ENCODE peak calls at places on chromosomes 13 and 19, in six cellular contexts. C, Z, S, N, G and Q are unnamed samples.

GRCh38 chr19:18562086-18562485 is 4.4 kb downstream of the KXD1 start:
- DNase-seq in C (no peak), Z (no peak), S (no peak), N (no peak), G (no peak), Q (no peak)

GRCh38 chr13:66152596-66152995 is 1077.5 kb downstream of the PCDH9 start:
- DNase-seq in C (no peak), Z (no peak), S (no peak), N (no peak), G (no peak), Q (no peak)

GRCh38 chr13:93180376-93180966 is 46.1 kb upstream of the GPC6 start:
- DNase-seq in C (no peak), Z (peak; percentile 13), S (no peak), N (no peak), G (peak; percentile 16), Q (no peak)

GRCh38 chr13:24161010-24161775 is 673 bp downstream of the SPATA13 start:
- DNase-seq in C (peak; percentile 82), Z (no peak), S (no peak), N (no peak), G (no peak), Q (peak; percentile 69)

GRCh38 chr13:109180905-109181425 is 551.6 kb downstream of the MYO16 start:
- DNase-seq in C (no peak), Z (peak; percentile 86), S (peak; percentile 86), N (no peak), G (peak; percentile 70), Q (no peak)

GRCh38 chr19:36819130-36819630 is 19.0 kb downstream of the ZNF790 start:
- DNase-seq in C (no peak), Z (no peak), S (no peak), N (no peak), G (no peak), Q (no peak)

GRCh38 chr13:114063545-114064515 is 68.6 kb downstream of the RASA3 start:
- DNase-seq in C (no peak), Z (peak; percentile 79), S (peak; percentile 71), N (peak; percentile 35), G (no peak), Q (no peak)

GRCh38 chr19:435707-436412 is 25.0 kb downstream of the SHC2 start:
- DNase-seq in C (no peak), Z (no peak), S (no peak), N (no peak), G (no peak), Q (no peak)

GRCh38 chr19:3575260-3575741 is 2.6 kb downstream of the HMG20B start:
- DNase-seq in C (no peak), Z (no peak), S (no peak), N (peak; percentile 24), G (no peak), Q (peak; percentile 48)

GRCh38 chr19:7132054-7132453 is 62.6 kb downstream of the ZNF557 start:
- DNase-seq in C (no peak), Z (no peak), S (no peak), N (no peak), G (no peak), Q (no peak)

GRCh38 chr13:60162096-60162495 is 1.6 kb downstream of the DIAPH3 start:
- DNase-seq in C (no peak), Z (no peak), S (no peak), N (no peak), G (no peak), Q (no peak)

GRCh38 chr19:15562861-15563260 is 52.2 kb upstream of the CYP4F8 start:
- DNase-seq in C (no peak), Z (no peak), S (peak; percentile 16), N (no peak), G (peak; percentile 11), Q (no peak)

GRCh38 chr13:19981685-19982238 is 23.2 kb downstream of the ZMYM2 start:
- DNase-seq in C (no peak), Z (no peak), S (no peak), N (no peak), G (no peak), Q (no peak)

GRCh38 chr13:40681341-40682051 is 15.1 kb upstream of the FOXO1 start:
- DNase-seq in C (no peak), Z (no peak), S (no peak), N (no peak), G (no peak), Q (no peak)

GRCh38 chr13:23427342-23428182 is 5.9 kb downstream of the SACS start:
- DNase-seq in C (no peak), Z (peak; percentile 84), S (peak; percentile 87), N (no peak), G (peak; percentile 73), Q (peak; percentile 10)

GRCh38 chr19:38277969-38278680 is 13.8 kb downstream of the SPINT2 start:
- DNase-seq in C (no peak), Z (peak; percentile 55), S (peak; percentile 57), N (no peak), G (no peak), Q (no peak)

GRCh38 chr13:100269837-100270236 is 180.9 kb downstream of the PCCA start:
- DNase-seq in C (peak; percentile 61), Z (peak; percentile 38), S (peak; percentile 13), N (no peak), G (peak; percentile 34), Q (peak; percentile 60)

GRCh38 chr19:45863335-45863839 is 440 bp upstream of the SYMPK start:
- DNase-seq in C (no peak), Z (no peak), S (no peak), N (no peak), G (no peak), Q (no peak)

GRCh38 chr13:81446441-81446840 is 1105.5 kb upstream of the SPRY2 start:
- DNase-seq in C (no peak), Z (no peak), S (no peak), N (no peak), G (no peak), Q (no peak)

GRCh38 chr13:98311200-98311548 is 134.1 kb upstream of the RNF113B start:
- DNase-seq in C (no peak), Z (no peak), S (no peak), N (no peak), G (no peak), Q (no peak)

GRCh38 chr19:45873219-45873772 is 9.2 kb downstream of the FOXA3 start:
- DNase-seq in C (no peak), Z (no peak), S (no peak), N (no peak), G (no peak), Q (no peak)

GRCh38 chr19:18414504-18415176 is 4.6 kb upstream of the SSBP4 start:
- DNase-seq in C (no peak), Z (no peak), S (no peak), N (no peak), G (no peak), Q (peak; percentile 40)

GRCh38 chr13:45975337-45975736 is 77.2 kb downstream of the ZC3H13 start:
- DNase-seq in C (no peak), Z (no peak), S (no peak), N (no peak), G (no peak), Q (no peak)

GRCh38 chr19:6287269-6287885 is 7.6 kb upstream of the MLLT1 start:
- DNase-seq in C (peak; percentile 39), Z (no peak), S (no peak), N (no peak), G (no peak), Q (no peak)

GRCh38 chr13:49082653-49083536 is 107.2 kb downstream of the FNDC3A start:
- DNase-seq in C (no peak), Z (peak; percentile 53), S (peak; percentile 81), N (no peak), G (peak; percentile 84), Q (no peak)

GRCh38 chr13:71217827-71218226 is 649.2 kb downstream of the DACH1 start:
- DNase-seq in C (no peak), Z (no peak), S (no peak), N (no peak), G (no peak), Q (no peak)

GRCh38 chr13:112444416-112445399 is 68.6 kb downstream of the SPACA7 start:
- DNase-seq in C (peak; percentile 51), Z (no peak), S (no peak), N (no peak), G (no peak), Q (no peak)